ENCODE peak calls at places on chromosomes 13 and 19, in ten cellular contexts. One of them, this sample, is unnamed.

GRCh38 chr19:12689012-12689411 is 1.2 kb downstream of the GNG14 start:
- DNase-seq in endothelial cell: no peak
- DNase-seq in GF-D8: no peak
- DNase-seq in SK-N-SH: no peak
- DNase-seq in nucleus accumbens: no peak
- DNase-seq in AG04450: no peak
- DNase-seq in mesothelial cell of epicardium: no peak
- DNase-seq in stromal cell of bone marrow: no peak
- DNase-seq in ELR: no peak
- DNase-seq in Right ventricle myocardium superior: no peak
- DNase-seq in this sample: no peak

GRCh38 chr19:38233740-38234251 is 9.8 kb upstream of the DPF1 start:
- DNase-seq in endothelial cell: peak
- DNase-seq in GF-D8: peak
- DNase-seq in SK-N-SH: peak
- DNase-seq in nucleus accumbens: peak
- DNase-seq in AG04450: peak
- DNase-seq in mesothelial cell of epicardium: no peak
- DNase-seq in stromal cell of bone marrow: peak
- DNase-seq in ELR: peak
- DNase-seq in Right ventricle myocardium superior: peak
- DNase-seq in this sample: peak

GRCh38 chr13:109140777-109141354 is 511.5 kb downstream of the MYO16 start:
- DNase-seq in endothelial cell: no peak
- DNase-seq in GF-D8: no peak
- DNase-seq in SK-N-SH: peak
- DNase-seq in nucleus accumbens: no peak
- DNase-seq in AG04450: no peak
- DNase-seq in mesothelial cell of epicardium: no peak
- DNase-seq in stromal cell of bone marrow: no peak
- DNase-seq in ELR: no peak
- DNase-seq in Right ventricle myocardium superior: no peak
- DNase-seq in this sample: no peak

GRCh38 chr13:98385591-98385990 is 191.3 kb downstream of the STK24 start:
- DNase-seq in endothelial cell: no peak
- DNase-seq in GF-D8: no peak
- DNase-seq in SK-N-SH: no peak
- DNase-seq in nucleus accumbens: no peak
- DNase-seq in AG04450: no peak
- DNase-seq in mesothelial cell of epicardium: no peak
- DNase-seq in stromal cell of bone marrow: no peak
- DNase-seq in ELR: no peak
- DNase-seq in Right ventricle myocardium superior: no peak
- DNase-seq in this sample: no peak

GRCh38 chr13:83941669-83942335 is 59.5 kb upstream of the SLITRK1 start:
- DNase-seq in endothelial cell: no peak
- DNase-seq in GF-D8: no peak
- DNase-seq in SK-N-SH: no peak
- DNase-seq in nucleus accumbens: no peak
- DNase-seq in AG04450: no peak
- DNase-seq in mesothelial cell of epicardium: no peak
- DNase-seq in stromal cell of bone marrow: no peak
- DNase-seq in ELR: no peak
- DNase-seq in Right ventricle myocardium superior: no peak
- DNase-seq in this sample: no peak

GRCh38 chr13:30466841-30467252 is 1.1 kb upstream of the HMGB1 start:
- DNase-seq in endothelial cell: no peak
- DNase-seq in GF-D8: peak
- DNase-seq in SK-N-SH: no peak
- DNase-seq in nucleus accumbens: no peak
- DNase-seq in AG04450: no peak
- DNase-seq in mesothelial cell of epicardium: no peak
- DNase-seq in stromal cell of bone marrow: no peak
- DNase-seq in ELR: peak
- DNase-seq in Right ventricle myocardium superior: no peak
- DNase-seq in this sample: no peak

GRCh38 chr19:17830567-17831418 is 9.5 kb upstream of the INSL3 start:
- DNase-seq in endothelial cell: peak
- DNase-seq in GF-D8: no peak
- DNase-seq in SK-N-SH: peak
- DNase-seq in nucleus accumbens: peak
- DNase-seq in AG04450: no peak
- DNase-seq in mesothelial cell of epicardium: peak
- DNase-seq in stromal cell of bone marrow: no peak
- DNase-seq in ELR: peak
- DNase-seq in Right ventricle myocardium superior: no peak
- DNase-seq in this sample: peak

GRCh38 chr13:30864352-30865130 is 41.5 kb upstream of the MEDAG start:
- DNase-seq in endothelial cell: no peak
- DNase-seq in GF-D8: no peak
- DNase-seq in SK-N-SH: peak
- DNase-seq in nucleus accumbens: no peak
- DNase-seq in AG04450: peak
- DNase-seq in mesothelial cell of epicardium: no peak
- DNase-seq in stromal cell of bone marrow: peak
- DNase-seq in ELR: peak
- DNase-seq in Right ventricle myocardium superior: no peak
- DNase-seq in this sample: no peak

GRCh38 chr13:27138457-27139093 is 33.0 kb downstream of the USP12 start:
- DNase-seq in endothelial cell: no peak
- DNase-seq in GF-D8: no peak
- DNase-seq in SK-N-SH: no peak
- DNase-seq in nucleus accumbens: no peak
- DNase-seq in AG04450: no peak
- DNase-seq in mesothelial cell of epicardium: no peak
- DNase-seq in stromal cell of bone marrow: no peak
- DNase-seq in ELR: no peak
- DNase-seq in Right ventricle myocardium superior: no peak
- DNase-seq in this sample: no peak

GRCh38 chr19:43723588-43723987 is 7.7 kb downstream of the IRGC start:
- DNase-seq in endothelial cell: no peak
- DNase-seq in GF-D8: no peak
- DNase-seq in SK-N-SH: no peak
- DNase-seq in nucleus accumbens: no peak
- DNase-seq in AG04450: no peak
- DNase-seq in mesothelial cell of epicardium: no peak
- DNase-seq in stromal cell of bone marrow: no peak
- DNase-seq in ELR: peak
- DNase-seq in Right ventricle myocardium superior: no peak
- DNase-seq in this sample: no peak

GRCh38 chr13:88908896-88909535 is 1237.8 kb downstream of the SLITRK5 start:
- DNase-seq in endothelial cell: no peak
- DNase-seq in GF-D8: no peak
- DNase-seq in SK-N-SH: no peak
- DNase-seq in nucleus accumbens: no peak
- DNase-seq in AG04450: no peak
- DNase-seq in mesothelial cell of epicardium: no peak
- DNase-seq in stromal cell of bone marrow: no peak
- DNase-seq in ELR: no peak
- DNase-seq in Right ventricle myocardium superior: no peak
- DNase-seq in this sample: peak

GRCh38 chr19:39518975-39519374 is 4.0 kb downstream of the SELENOV start:
- DNase-seq in endothelial cell: no peak
- DNase-seq in GF-D8: no peak
- DNase-seq in SK-N-SH: no peak
- DNase-seq in nucleus accumbens: no peak
- DNase-seq in AG04450: no peak
- DNase-seq in mesothelial cell of epicardium: no peak
- DNase-seq in stromal cell of bone marrow: no peak
- DNase-seq in ELR: no peak
- DNase-seq in Right ventricle myocardium superior: no peak
- DNase-seq in this sample: no peak

GRCh38 chr19:2491130-2491801 is 15.3 kb downstream of the GADD45B start:
- DNase-seq in endothelial cell: no peak
- DNase-seq in GF-D8: peak
- DNase-seq in SK-N-SH: no peak
- DNase-seq in nucleus accumbens: no peak
- DNase-seq in AG04450: no peak
- DNase-seq in mesothelial cell of epicardium: no peak
- DNase-seq in stromal cell of bone marrow: no peak
- DNase-seq in ELR: peak
- DNase-seq in Right ventricle myocardium superior: no peak
- DNase-seq in this sample: no peak

GRCh38 chr13:85386424-85386823 is 412.8 kb downstream of the SLITRK6 start:
- DNase-seq in endothelial cell: no peak
- DNase-seq in GF-D8: no peak
- DNase-seq in SK-N-SH: peak
- DNase-seq in nucleus accumbens: no peak
- DNase-seq in AG04450: no peak
- DNase-seq in mesothelial cell of epicardium: no peak
- DNase-seq in stromal cell of bone marrow: no peak
- DNase-seq in ELR: no peak
- DNase-seq in Right ventricle myocardium superior: no peak
- DNase-seq in this sample: no peak

GRCh38 chr19:40797963-40798222 is 1.1 kb upstream of the EGLN2 start:
- DNase-seq in endothelial cell: no peak
- DNase-seq in GF-D8: no peak
- DNase-seq in SK-N-SH: no peak
- DNase-seq in nucleus accumbens: no peak
- DNase-seq in AG04450: no peak
- DNase-seq in mesothelial cell of epicardium: no peak
- DNase-seq in stromal cell of bone marrow: no peak
- DNase-seq in ELR: no peak
- DNase-seq in Right ventricle myocardium superior: no peak
- DNase-seq in this sample: no peak

GRCh38 chr13:50319603-50320296 is 304.5 kb downstream of the KCNRG start:
- DNase-seq in endothelial cell: no peak
- DNase-seq in GF-D8: peak
- DNase-seq in SK-N-SH: no peak
- DNase-seq in nucleus accumbens: no peak
- DNase-seq in AG04450: no peak
- DNase-seq in mesothelial cell of epicardium: no peak
- DNase-seq in stromal cell of bone marrow: no peak
- DNase-seq in ELR: peak
- DNase-seq in Right ventricle myocardium superior: no peak
- DNase-seq in this sample: no peak

GRCh38 chr13:111275382-111275781 is 45.1 kb upstream of the TEX29 start:
- DNase-seq in endothelial cell: no peak
- DNase-seq in GF-D8: no peak
- DNase-seq in SK-N-SH: no peak
- DNase-seq in nucleus accumbens: no peak
- DNase-seq in AG04450: no peak
- DNase-seq in mesothelial cell of epicardium: no peak
- DNase-seq in stromal cell of bone marrow: no peak
- DNase-seq in ELR: no peak
- DNase-seq in Right ventricle myocardium superior: no peak
- DNase-seq in this sample: no peak

GRCh38 chr19:42051166-42052115 is 18.6 kb downstream of the GRIK5 start:
- DNase-seq in endothelial cell: no peak
- DNase-seq in GF-D8: no peak
- DNase-seq in SK-N-SH: no peak
- DNase-seq in nucleus accumbens: no peak
- DNase-seq in AG04450: no peak
- DNase-seq in mesothelial cell of epicardium: no peak
- DNase-seq in stromal cell of bone marrow: no peak
- DNase-seq in ELR: peak
- DNase-seq in Right ventricle myocardium superior: peak
- DNase-seq in this sample: no peak

GRCh38 chr13:72295173-72295572 is 428.2 kb upstream of the DACH1 start:
- DNase-seq in endothelial cell: peak
- DNase-seq in GF-D8: no peak
- DNase-seq in SK-N-SH: no peak
- DNase-seq in nucleus accumbens: no peak
- DNase-seq in AG04450: no peak
- DNase-seq in mesothelial cell of epicardium: no peak
- DNase-seq in stromal cell of bone marrow: peak
- DNase-seq in ELR: peak
- DNase-seq in Right ventricle myocardium superior: no peak
- DNase-seq in this sample: no peak

GRCh38 chr19:44824758-44825157 is 15.9 kb downstream of the BCAM start:
- DNase-seq in endothelial cell: no peak
- DNase-seq in GF-D8: no peak
- DNase-seq in SK-N-SH: no peak
- DNase-seq in nucleus accumbens: no peak
- DNase-seq in AG04450: no peak
- DNase-seq in mesothelial cell of epicardium: no peak
- DNase-seq in stromal cell of bone marrow: no peak
- DNase-seq in ELR: no peak
- DNase-seq in Right ventricle myocardium superior: no peak
- DNase-seq in this sample: no peak

GRCh38 chr19:39413903-39414608 is 1.6 kb downstream of the PLEKHG2 start:
- DNase-seq in endothelial cell: peak
- DNase-seq in GF-D8: no peak
- DNase-seq in SK-N-SH: peak
- DNase-seq in nucleus accumbens: no peak
- DNase-seq in AG04450: no peak
- DNase-seq in mesothelial cell of epicardium: no peak
- DNase-seq in stromal cell of bone marrow: no peak
- DNase-seq in ELR: peak
- DNase-seq in Right ventricle myocardium superior: peak
- DNase-seq in this sample: no peak

GRCh38 chr19:40530091-40530901 is 46.4 kb upstream of the SHKBP1 start:
- DNase-seq in endothelial cell: peak
- DNase-seq in GF-D8: no peak
- DNase-seq in SK-N-SH: peak
- DNase-seq in nucleus accumbens: no peak
- DNase-seq in AG04450: no peak
- DNase-seq in mesothelial cell of epicardium: peak
- DNase-seq in stromal cell of bone marrow: no peak
- DNase-seq in ELR: no peak
- DNase-seq in Right ventricle myocardium superior: no peak
- DNase-seq in this sample: no peak

GRCh38 chr19:43438291-43439162 is 23.8 kb downstream of the TEX101 start:
- DNase-seq in endothelial cell: no peak
- DNase-seq in GF-D8: no peak
- DNase-seq in SK-N-SH: peak
- DNase-seq in nucleus accumbens: no peak
- DNase-seq in AG04450: peak
- DNase-seq in mesothelial cell of epicardium: no peak
- DNase-seq in stromal cell of bone marrow: no peak
- DNase-seq in ELR: peak
- DNase-seq in Right ventricle myocardium superior: peak
- DNase-seq in this sample: no peak

GRCh38 chr19:40006273-40006691 is 9.4 kb downstream of the ZNF546 start:
- DNase-seq in endothelial cell: no peak
- DNase-seq in GF-D8: no peak
- DNase-seq in SK-N-SH: no peak
- DNase-seq in nucleus accumbens: no peak
- DNase-seq in AG04450: peak
- DNase-seq in mesothelial cell of epicardium: no peak
- DNase-seq in stromal cell of bone marrow: peak
- DNase-seq in ELR: peak
- DNase-seq in Right ventricle myocardium superior: no peak
- DNase-seq in this sample: no peak

GRCh38 chr19:3336680-3337523 is 29.5 kb upstream of the NFIC start:
- DNase-seq in endothelial cell: no peak
- DNase-seq in GF-D8: no peak
- DNase-seq in SK-N-SH: peak
- DNase-seq in nucleus accumbens: peak
- DNase-seq in AG04450: peak
- DNase-seq in mesothelial cell of epicardium: no peak
- DNase-seq in stromal cell of bone marrow: no peak
- DNase-seq in ELR: no peak
- DNase-seq in Right ventricle myocardium superior: peak
- DNase-seq in this sample: peak

GRCh38 chr19:31278555-31279435 is 70.4 kb downstream of the TSHZ3 start:
- DNase-seq in endothelial cell: no peak
- DNase-seq in GF-D8: no peak
- DNase-seq in SK-N-SH: no peak
- DNase-seq in nucleus accumbens: no peak
- DNase-seq in AG04450: no peak
- DNase-seq in mesothelial cell of epicardium: no peak
- DNase-seq in stromal cell of bone marrow: no peak
- DNase-seq in ELR: no peak
- DNase-seq in Right ventricle myocardium superior: no peak
- DNase-seq in this sample: no peak

GRCh38 chr19:39110263-39110967 is 15.2 kb upstream of the PAK4 start:
- DNase-seq in endothelial cell: peak
- DNase-seq in GF-D8: no peak
- DNase-seq in SK-N-SH: peak
- DNase-seq in nucleus accumbens: peak
- DNase-seq in AG04450: no peak
- DNase-seq in mesothelial cell of epicardium: no peak
- DNase-seq in stromal cell of bone marrow: no peak
- DNase-seq in ELR: peak
- DNase-seq in Right ventricle myocardium superior: peak
- DNase-seq in this sample: peak

GRCh38 chr13:114212096-114212495 is 22.6 kb upstream of the CDC16 start:
- DNase-seq in endothelial cell: no peak
- DNase-seq in GF-D8: no peak
- DNase-seq in SK-N-SH: no peak
- DNase-seq in nucleus accumbens: no peak
- DNase-seq in AG04450: no peak
- DNase-seq in mesothelial cell of epicardium: no peak
- DNase-seq in stromal cell of bone marrow: no peak
- DNase-seq in ELR: peak
- DNase-seq in Right ventricle myocardium superior: no peak
- DNase-seq in this sample: no peak